ENCODE peak calls at places on chromosomes 6 and 20, in ten cellular contexts. G is T-cell; C is heart left ventricle; K is activated T-cell treated with anti-CD3 and anti-CD28 coated beads, Interleukin-2, amount 50 U/mL, for 4 hours; X is naive thymus-derived CD4-positive, alpha-beta T cell; D is CD4-positive, CD25-positive, alpha-beta regulatory T cell; N is heart right ventricle; R is WTC11; U is HCT116; O is body of pancreas. P is an unnamed sample.

GRCh38 chr6:92623441-92623840 is 795.9 kb downstream of the EPHA7 start:
- ATAC-seq in G (no peak), C (no peak), K (no peak), X (no peak), D (no peak), N (no peak), R (no peak), U (no peak), O (no peak), P (no peak)

GRCh38 chr20:59438201-59438600 is 137.8 kb downstream of the EDN3 start:
- ATAC-seq in G (no peak), C (no peak), K (no peak), X (no peak), D (no peak), N (no peak), R (no peak), U (no peak), O (no peak), P (no peak)

GRCh38 chr6:145076110-145076841 is 659.0 kb downstream of the EPM2A start:
- ATAC-seq in G (no peak), C (no peak), K (no peak), X (no peak), D (no peak), N (no peak), R (peak), U (no peak), O (no peak), P (no peak)

GRCh38 chr6:52610745-52611355 is 34.0 kb upstream of the TRAM2 start:
- ATAC-seq in G (no peak), C (no peak), K (no peak), X (no peak), D (no peak), N (no peak), R (no peak), U (peak), O (no peak), P (no peak)

GRCh38 chr6:46893648-46894047 is 28.1 kb downstream of the ADGRF5 start:
- ATAC-seq in G (no peak), C (no peak), K (no peak), X (no peak), D (no peak), N (no peak), R (no peak), U (no peak), O (no peak), P (no peak)

GRCh38 chr6:33822575-33823395 is 19.0 kb upstream of the MLN start:
- ATAC-seq in G (no peak), C (no peak), K (peak), X (no peak), D (no peak), N (no peak), R (peak), U (peak), O (no peak), P (no peak)

GRCh38 chr6:147322299-147323162 is 118.3 kb downstream of the STXBP5 start:
- ATAC-seq in G (peak), C (no peak), K (peak), X (peak), D (peak), N (no peak), R (no peak), U (no peak), O (no peak), P (peak)

GRCh38 chr20:48375804-48376203 is 452.0 kb downstream of the PREX1 start:
- ATAC-seq in G (no peak), C (no peak), K (no peak), X (no peak), D (no peak), N (no peak), R (no peak), U (no peak), O (no peak), P (no peak)

GRCh38 chr20:8722277-8722928 is 346.5 kb upstream of the PLCB4 start:
- ATAC-seq in G (no peak), C (peak), K (no peak), X (peak), D (no peak), N (no peak), R (peak), U (peak), O (peak), P (no peak)

GRCh38 chr6:149033454-149034241 is 283.9 kb upstream of the TAB2 start:
- ATAC-seq in G (no peak), C (no peak), K (peak), X (no peak), D (no peak), N (no peak), R (no peak), U (no peak), O (no peak), P (peak)

GRCh38 chr20:13644010-13644409 is 5.3 kb upstream of the TASP1 start:
- ATAC-seq in G (no peak), C (no peak), K (no peak), X (no peak), D (no peak), N (no peak), R (no peak), U (no peak), O (no peak), P (no peak)

GRCh38 chr6:139858444-139858843 is 484.0 kb upstream of the CITED2 start:
- ATAC-seq in G (no peak), C (no peak), K (no peak), X (no peak), D (no peak), N (no peak), R (no peak), U (no peak), O (peak), P (no peak)

GRCh38 chr20:62358171-62358719 is 8.9 kb downstream of the LAMA5 start:
- ATAC-seq in G (no peak), C (no peak), K (no peak), X (no peak), D (no peak), N (peak), R (no peak), U (no peak), O (peak), P (no peak)

GRCh38 chr6:32615885-32616532 is 21.2 kb upstream of the HLA-DQA1 start:
- ATAC-seq in G (no peak), C (no peak), K (no peak), X (no peak), D (no peak), N (no peak), R (no peak), U (no peak), O (no peak), P (no peak)

GRCh38 chr6:16179970-16180431 is 51.1 kb downstream of the MYLIP start:
- ATAC-seq in G (peak), C (no peak), K (peak), X (peak), D (peak), N (no peak), R (no peak), U (no peak), O (no peak), P (peak)

GRCh38 chr20:49704932-49705336 is 8.7 kb downstream of the B4GALT5 start:
- ATAC-seq in G (no peak), C (no peak), K (no peak), X (no peak), D (no peak), N (no peak), R (no peak), U (no peak), O (no peak), P (peak)

GRCh38 chr6:40907198-40907701 is 131.8 kb downstream of the UNC5CL start:
- ATAC-seq in G (no peak), C (peak), K (no peak), X (no peak), D (no peak), N (peak), R (no peak), U (peak), O (no peak), P (no peak)

GRCh38 chr6:87093199-87093598 is 1.7 kb downstream of the CGA start:
- ATAC-seq in G (no peak), C (no peak), K (no peak), X (no peak), D (no peak), N (no peak), R (no peak), U (no peak), O (no peak), P (no peak)

GRCh38 chr6:34570066-34570833 is 14.1 kb upstream of the SPDEF start:
- ATAC-seq in G (no peak), C (no peak), K (no peak), X (no peak), D (no peak), N (no peak), R (no peak), U (no peak), O (no peak), P (no peak)

GRCh38 chr6:150622941-150623874 is 23.5 kb downstream of the PLEKHG1 start:
- ATAC-seq in G (peak), C (no peak), K (peak), X (peak), D (peak), N (no peak), R (no peak), U (no peak), O (no peak), P (peak)

GRCh38 chr6:139605350-139605749 is 230.9 kb upstream of the CITED2 start:
- ATAC-seq in G (no peak), C (no peak), K (no peak), X (no peak), D (no peak), N (no peak), R (no peak), U (no peak), O (no peak), P (no peak)

GRCh38 chr6:133741375-133741861 is 147.5 kb upstream of the TCF21 start:
- ATAC-seq in G (no peak), C (no peak), K (no peak), X (no peak), D (no peak), N (no peak), R (peak), U (peak), O (no peak), P (no peak)

GRCh38 chr6:81900616-81901015 is 148.1 kb upstream of the TENT5A start:
- ATAC-seq in G (no peak), C (no peak), K (no peak), X (no peak), D (no peak), N (no peak), R (no peak), U (no peak), O (no peak), P (no peak)

GRCh38 chr6:42007753-42008528 is 42.4 kb upstream of the TAF8 start:
- ATAC-seq in G (peak), C (no peak), K (peak), X (peak), D (peak), N (no peak), R (no peak), U (no peak), O (no peak), P (peak)

GRCh38 chr6:157550114-157550989 is 169.4 kb downstream of the ZDHHC14 start:
- ATAC-seq in G (peak), C (no peak), K (peak), X (peak), D (no peak), N (no peak), R (no peak), U (no peak), O (no peak), P (peak)

GRCh38 chr6:11459002-11459658 is 78.4 kb upstream of the TMEM170B start:
- ATAC-seq in G (no peak), C (no peak), K (peak), X (no peak), D (no peak), N (no peak), R (no peak), U (no peak), O (no peak), P (peak)

GRCh38 chr20:39468703-39469102 is 506.6 kb downstream of the DHX35 start:
- ATAC-seq in G (no peak), C (no peak), K (no peak), X (no peak), D (no peak), N (no peak), R (peak), U (no peak), O (no peak), P (no peak)

GRCh38 chr6:36832313-36832712 is 6.9 kb downstream of the CPNE5 start:
- ATAC-seq in G (no peak), C (no peak), K (no peak), X (no peak), D (no peak), N (no peak), R (no peak), U (no peak), O (no peak), P (no peak)

GRCh38 chr6:32908897-32909296 is 31.9 kb downstream of the HLA-DMB start:
- ATAC-seq in G (no peak), C (no peak), K (no peak), X (no peak), D (no peak), N (no peak), R (no peak), U (no peak), O (peak), P (no peak)

GRCh38 chr6:168574075-168574698 is 133.2 kb downstream of the SMOC2 start:
- ATAC-seq in G (no peak), C (peak), K (no peak), X (peak), D (no peak), N (no peak), R (peak), U (no peak), O (no peak), P (peak)

GRCh38 chr6:36095497-36096391 is 34.6 kb upstream of the MAPK13 start:
- ATAC-seq in G (no peak), C (no peak), K (peak), X (no peak), D (no peak), N (peak), R (no peak), U (peak), O (no peak), P (no peak)

GRCh38 chr20:41111578-41111951 is 25.8 kb upstream of the PLCG1 start:
- ATAC-seq in G (no peak), C (no peak), K (no peak), X (no peak), D (no peak), N (no peak), R (no peak), U (no peak), O (no peak), P (no peak)

GRCh38 chr6:157721431-157722229 is 101.4 kb upstream of the SNX9 start:
- ATAC-seq in G (no peak), C (no peak), K (no peak), X (no peak), D (no peak), N (no peak), R (peak), U (no peak), O (no peak), P (no peak)

GRCh38 chr6:63565058-63565726 is 7.1 kb upstream of the LOC128125822 start:
- ATAC-seq in G (no peak), C (no peak), K (no peak), X (no peak), D (no peak), N (no peak), R (no peak), U (no peak), O (peak), P (no peak)

GRCh38 chr6:135557582-135557981 is 60.0 kb upstream of the AHI1 start:
- ATAC-seq in G (no peak), C (no peak), K (no peak), X (no peak), D (no peak), N (no peak), R (no peak), U (no peak), O (no peak), P (peak)

P was measured in stimulated activated memory B cell treated with anti-CD40 and anti-IgM and Interleukin-4, amounts not matched to agents 10 μg/mL and 1 μg/mL and 100 μg/mL, for 72 hours.